ENCODE peak calls at places on chromosome 9, in eight cellular contexts. V is fibroblast of lung, S is lower lobe of right lung, M is cardiac muscle cell, H is HepG2, L is heart left ventricle, Z is SK-N-SH, G is sigmoid colon. D is an unnamed sample.

GRCh38 chr9:116589392-116590354 is 97.4 kb upstream of the TRIM32 start:
- DNase-seq in V (peak; percentile 19), S (no peak), M (no peak), H (peak; percentile 79), L (no peak), Z (peak; percentile 36), G (no peak), D (no peak)

GRCh38 chr9:18478517-18479361 is 4.8 kb downstream of the ADAMTSL1 start:
- DNase-seq in V (peak; percentile 95), S (no peak), M (peak; percentile 43), H (no peak), L (no peak), Z (no peak), G (no peak), D (no peak)

GRCh38 chr9:117293199-117294114 is 121.4 kb downstream of the ASTN2 start:
- DNase-seq in V (no peak), S (no peak), M (no peak), H (no peak), L (no peak), Z (no peak), G (no peak), D (no peak)

GRCh38 chr9:34714007-34714406 is 4.1 kb upstream of the CCL21 start:
- DNase-seq in V (no peak), S (no peak), M (no peak), H (no peak), L (no peak), Z (no peak), G (no peak), D (no peak)

GRCh38 chr9:89661956-89662717 is 57.3 kb downstream of the GADD45G start:
- DNase-seq in V (peak; percentile 96), S (peak; percentile 97), M (peak; percentile 96), H (peak; percentile 75), L (peak; percentile 98), Z (peak; percentile 96), G (peak; percentile 99), D (no peak)

GRCh38 chr9:138082918-138083636 is 205.5 kb downstream of the CACNA1B start:
- DNase-seq in V (no peak), S (peak; percentile 19), M (no peak), H (no peak), L (peak; percentile 10), Z (peak; percentile 4), G (no peak), D (no peak)

GRCh38 chr9:41229408-41230401 is 40.6 kb upstream of the ZNG1F start:
- DNase-seq in V (peak; percentile 35), S (peak; percentile 51), M (no peak), H (peak; percentile 6), L (peak; percentile 66), Z (peak; percentile 12), G (peak; percentile 69), D (no peak)

GRCh38 chr9:86099695-86100364 is 472 bp upstream of the GOLM1 start:
- DNase-seq in V (peak; percentile 59), S (peak; percentile 56), M (peak; percentile 49), H (no peak), L (peak; percentile 66), Z (peak; percentile 59), G (peak; percentile 79), D (no peak)

GRCh38 chr9:93596399-93596798 is 20.0 kb downstream of the PHF2 start:
- DNase-seq in V (no peak), S (no peak), M (no peak), H (no peak), L (no peak), Z (no peak), G (no peak), D (no peak)

GRCh38 chr9:74016004-74016403 is 481.1 kb upstream of the RORB start:
- DNase-seq in V (no peak), S (no peak), M (no peak), H (no peak), L (no peak), Z (no peak), G (no peak), D (no peak)

GRCh38 chr9:13209498-13209897 is 70.0 kb downstream of the MPDZ start:
- DNase-seq in V (no peak), S (no peak), M (no peak), H (no peak), L (no peak), Z (no peak), G (no peak), D (no peak)

GRCh38 chr9:34896112-34896511 is 62.0 kb upstream of the PHF24 start:
- DNase-seq in V (no peak), S (no peak), M (peak; percentile 18), H (no peak), L (no peak), Z (no peak), G (no peak), D (no peak)

GRCh38 chr9:7405924-7406604 is 393.5 kb downstream of the DMAC1 start:
- DNase-seq in V (no peak), S (no peak), M (no peak), H (no peak), L (no peak), Z (no peak), G (no peak), D (no peak)

GRCh38 chr9:71743217-71743705 is 25.1 kb downstream of the CEMIP2 start:
- DNase-seq in V (peak; percentile 79), S (no peak), M (no peak), H (no peak), L (no peak), Z (no peak), G (no peak), D (no peak)

GRCh38 chr9:107367727-107368502 is 84.8 kb downstream of the RAD23B start:
- DNase-seq in V (no peak), S (no peak), M (no peak), H (peak; percentile 75), L (no peak), Z (no peak), G (no peak), D (no peak)

GRCh38 chr9:126397056-126397455 is 70.4 kb downstream of the MVB12B start:
- DNase-seq in V (no peak), S (no peak), M (no peak), H (no peak), L (no peak), Z (no peak), G (no peak), D (peak; percentile 57)

GRCh38 chr9:37998881-37999311 is 70.1 kb downstream of the SHB start:
- DNase-seq in V (no peak), S (peak; percentile 64), M (no peak), H (no peak), L (no peak), Z (no peak), G (peak; percentile 69), D (no peak)
- H3K27ac ChIP-seq in V (peak overlapping the region; percentile 55), S (no peak overlapping the region), M (no peak overlapping the region), H (no peak overlapping the region), L (peak overlapping the region; percentile 27), Z (peak overlapping the region; percentile 64), G (peak overlapping the region; percentile 12), D (no peak overlapping the region)

GRCh38 chr9:124686918-124687317 is 84.2 kb downstream of the NR6A1 start:
- DNase-seq in V (no peak), S (no peak), M (no peak), H (no peak), L (no peak), Z (no peak), G (no peak), D (no peak)

GRCh38 chr9:124684140-124684539 is 87.0 kb downstream of the NR6A1 start:
- DNase-seq in V (no peak), S (no peak), M (no peak), H (no peak), L (no peak), Z (no peak), G (no peak), D (no peak)

GRCh38 chr9:124693403-124693802 is 77.7 kb downstream of the NR6A1 start:
- DNase-seq in V (no peak), S (no peak), M (no peak), H (no peak), L (no peak), Z (no peak), G (no peak), D (no peak)

GRCh38 chr9:124685217-124685616 is 85.9 kb downstream of the NR6A1 start:
- DNase-seq in V (peak; percentile 25), S (no peak), M (no peak), H (no peak), L (no peak), Z (no peak), G (no peak), D (no peak)

DNA sequence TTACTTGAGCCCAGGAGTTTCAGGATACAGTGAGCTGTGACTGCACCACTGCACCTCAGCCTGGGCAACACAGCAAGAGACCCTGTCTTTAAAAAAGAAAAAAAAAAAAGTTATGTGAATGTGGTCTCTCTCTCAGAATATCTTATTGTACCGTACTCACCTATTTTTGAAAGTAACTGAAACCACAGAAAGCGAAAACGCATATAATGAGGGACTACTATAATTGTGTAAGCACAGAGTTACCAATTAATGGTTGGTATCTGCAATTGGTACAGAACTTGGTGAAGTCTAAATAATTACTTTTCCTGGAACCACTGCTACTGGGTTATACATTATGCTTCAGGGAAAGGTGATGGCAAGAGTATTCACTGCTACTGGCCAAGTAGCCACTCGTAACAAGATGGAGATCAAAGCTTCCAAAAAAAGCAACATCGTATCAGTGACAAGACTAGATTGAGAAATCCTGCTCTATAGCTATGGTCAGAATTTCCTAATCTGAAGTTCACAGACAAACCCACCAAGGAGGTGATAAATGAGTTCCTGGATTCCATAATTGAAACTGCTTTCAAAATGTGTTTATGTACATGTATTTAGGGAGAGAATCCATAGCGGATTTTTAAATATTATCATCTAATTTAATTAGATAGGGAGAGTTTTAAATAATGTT is 82.7 kb downstream of the NR6A1 start:
- DNase-seq in V (no peak), S (no peak), M (no peak), H (no peak), L (no peak), Z (no peak), G (no peak), D (no peak)
- H3K36me3 ChIP-seq in V (no peaks in the 10 kb centered on the region), S (no peaks in the 10 kb centered on the region), M (no peaks in the 10 kb centered on the region), H (peaks cover 7% of the 10 kb centered on the region), L (no peaks in the 10 kb centered on the region), Z (peaks cover 42% of the 10 kb centered on the region), G (no peaks in the 10 kb centered on the region), D (no peaks in the 10 kb centered on the region)

DNA sequence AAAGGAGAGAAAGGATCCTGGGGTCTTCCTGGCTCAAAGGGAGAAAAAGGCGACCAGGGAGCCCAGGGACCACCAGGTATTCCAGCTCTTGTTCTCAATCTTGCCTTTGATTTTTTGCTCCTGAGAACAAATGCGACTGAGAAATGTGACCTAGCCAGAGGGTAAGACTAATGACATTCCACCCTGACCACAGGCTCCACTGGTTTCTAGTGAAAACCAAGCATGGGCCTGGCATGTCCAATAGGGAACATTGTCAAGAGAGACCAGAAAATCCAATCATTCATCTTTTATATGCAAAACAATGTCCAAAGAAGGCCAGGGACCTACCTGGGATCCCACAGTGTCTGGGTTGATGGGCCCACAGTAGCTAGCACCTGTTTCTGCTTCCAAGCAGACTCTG is 50.3 kb upstream of the TGFBR1 start:
- DNase-seq in V (peak; percentile 78), S (no peak), M (no peak), H (no peak), L (no peak), Z (no peak), G (no peak), D (no peak)
- H3K4me1 ChIP-seq in V (peaks cover 17% of the 10 kb centered on the region), S (peaks cover 28% of the 10 kb centered on the region), M (peaks cover 14% of the 10 kb centered on the region), H (no peaks in the 10 kb centered on the region), L (peaks cover 14% of the 10 kb centered on the region), Z (peaks cover 4% of the 10 kb centered on the region), G (peaks cover 59% of the 10 kb centered on the region), D (peaks cover 41% of the 10 kb centered on the region)

DNA sequence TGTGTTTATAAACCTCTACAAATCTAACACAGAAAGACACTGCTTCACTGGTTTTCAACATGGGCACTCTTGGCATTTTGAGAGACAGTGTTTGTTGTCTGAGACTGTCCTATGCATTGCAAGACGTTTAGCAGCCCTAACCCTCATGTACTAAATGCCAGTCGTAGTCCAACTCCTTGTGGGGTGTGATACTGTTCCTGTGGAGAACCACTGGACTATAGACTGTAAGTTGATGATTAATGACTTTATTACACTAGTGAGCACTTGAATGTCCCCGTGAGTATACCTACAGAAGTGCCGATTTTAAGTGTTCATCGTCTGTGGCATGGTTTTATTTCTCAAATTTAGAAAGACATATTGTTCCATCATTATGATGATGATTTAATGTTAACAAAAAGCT is 46.2 kb downstream of the RECK start:
- DNase-seq in V (no peak), S (no peak), M (no peak), H (no peak), L (no peak), Z (no peak), G (no peak), D (no peak)
- H3K27ac ChIP-seq in V (no peak overlapping the region), S (no peak overlapping the region), M (no peak overlapping the region), H (no peak overlapping the region), L (no peak overlapping the region), Z (no peak overlapping the region), G (no peak overlapping the region), D (peak overlapping the region; percentile 13)